ENCODE peak calls at places on chromosomes 5 and 9, in ten cellular contexts. F is right atrium auricular region; V is mesendoderm; S is CD8-positive, alpha-beta T cell; U is A549; P is uterus; G is HCT116; Z is Peyer's patch; Y is PC-9; M is tibial artery. Q is an unnamed sample. For H3K4me1, the result is how much of the 10 kb centered on the place peaks cover.

GRCh38 chr9:84315278-84315877 is 25.2 kb downstream of the SLC28A3 start:
- DNase-seq in M (peak), U (peak), S (peak), G (peak), P (peak), V (peak), Y (peak), Z (peak), F (peak), Q (no peak)

GRCh38 chr5:64690417-64691151 is at the start of gene SHISAL2B:
- DNase-seq in P (no peak), Y (no peak), M (no peak), F (no peak), S (no peak), Z (no peak), V (peak), U (peak), G (no peak), Q (no peak)

GRCh38 chr5:29263836-29264235 is 1929.7 kb upstream of the CDH6 start:
- DNase-seq in P (no peak), U (peak), G (no peak), Y (no peak), V (peak), M (no peak), Z (no peak), S (no peak), F (no peak), Q (no peak)

GRCh38 chr9:91166796-91167366 is 194.8 kb downstream of the AUH start:
- DNase-seq in V (peak), P (no peak), F (peak), S (no peak), M (no peak), Y (peak), G (no peak), U (no peak), Z (peak), Q (no peak)

GRCh38 chr9:101453776-101454570 is 18.4 kb upstream of the ALDOB start:
- DNase-seq in P (no peak), F (no peak), G (no peak), V (no peak), Z (no peak), U (no peak), S (no peak), M (no peak), Y (no peak), Q (no peak)

GRCh38 chr5:75337366-75338021 is 474 bp downstream of the HMGCR start:
- DNase-seq in Z (no peak), S (peak), G (no peak), M (peak), U (peak), P (peak), F (peak), Y (no peak), V (peak), Q (no peak)

GRCh38 chr5:14491015-14491414 is 90.6 kb upstream of the OTULINL start:
- DNase-seq in U (no peak), Y (no peak), V (no peak), S (no peak), F (no peak), M (no peak), Z (no peak), P (no peak), G (no peak), Q (no peak)

GRCh38 chr5:133761606-133762005 is 149.3 kb upstream of the FSTL4 start:
- DNase-seq in Y (no peak), V (no peak), S (no peak), G (no peak), P (no peak), U (no peak), M (no peak), F (no peak), Z (no peak), Q (no peak)

GRCh38 chr9:87585456-87585855 is 87.8 kb downstream of the DAPK1 start:
- DNase-seq in M (no peak), V (no peak), F (no peak), U (no peak), Z (peak), S (no peak), G (no peak), Y (no peak), P (no peak), Q (no peak)

GRCh38 chr5:9069650-9070049 is 476.2 kb downstream of the SEMA5A start:
- DNase-seq in M (no peak), S (no peak), Y (no peak), G (no peak), F (no peak), P (no peak), V (no peak), Z (no peak), U (no peak), Q (no peak)

GRCh38 chr5:1105350-1106265 is 6.3 kb downstream of the SLC12A7 start:
- DNase-seq in Z (peak), V (no peak), G (no peak), M (no peak), Y (no peak), S (peak), F (no peak), U (peak), P (no peak), Q (no peak)

GRCh38 chr9:95791695-95792094 is 83.8 kb upstream of the ERCC6L2 start:
- DNase-seq in V (no peak), G (no peak), P (no peak), U (no peak), Z (no peak), S (no peak), F (no peak), Y (no peak), M (no peak), Q (no peak)

GRCh38 chr5:14806452-14806851 is 65.1 kb downstream of the ANKH start:
- DNase-seq in U (no peak), S (no peak), G (no peak), M (peak), P (no peak), Z (peak), F (peak), V (no peak), Y (no peak), Q (no peak)

GRCh38 chr5:63963080-63963735 is 963 bp upstream of the HTR1A start:
- DNase-seq in Z (no peak), S (no peak), M (no peak), F (no peak), P (no peak), Y (peak), U (peak), V (peak), G (peak), Q (peak)

GRCh38 chr9:96874947-96875459 is 20.7 kb upstream of the ZNF782 start:
- DNase-seq in U (peak), F (no peak), G (peak), M (no peak), S (peak), V (no peak), P (no peak), Z (peak), Y (peak), Q (peak)

GRCh38 chr9:111634860-111635259 is 3.7 kb downstream of the DNAJC25 start:
- DNase-seq in V (no peak), S (no peak), F (no peak), G (no peak), U (no peak), P (no peak), M (no peak), Y (no peak), Z (no peak), Q (no peak)

GRCh38 chr5:95284512-95285405 is at the start of gene MCTP1:
- DNase-seq in Y (no peak), P (no peak), Z (no peak), M (no peak), G (no peak), F (no peak), U (peak), S (no peak), V (peak), Q (no peak)

GRCh38 chr5:56126487-56127179 is 106.5 kb downstream of the ANKRD55 start:
- DNase-seq in F (no peak), P (no peak), V (no peak), M (no peak), G (no peak), S (no peak), Z (no peak), Y (no peak), U (peak), Q (no peak)

GRCh38 chr9:137278061-137278912 is 761 bp downstream of the TOR4A start:
- DNase-seq in S (no peak), U (no peak), Z (peak), Y (no peak), P (no peak), G (no peak), M (no peak), F (no peak), V (no peak), Q (no peak)

GRCh38 chr5:23012842-23013241 is 159.7 kb upstream of the CDH12 start:
- DNase-seq in V (no peak), Z (no peak), S (no peak), U (no peak), Y (no peak), G (no peak), F (no peak), P (no peak), M (no peak), Q (no peak)

GRCh38 chr5:128579111-128579510 is 41.1 kb upstream of the FBN2 start:
- DNase-seq in S (no peak), U (peak), F (no peak), P (no peak), M (no peak), V (no peak), Z (no peak), Y (peak), G (no peak), Q (peak)

GRCh38 chr9:88197016-88197415 is 58.7 kb upstream of the SPATA31C2 start:
- DNase-seq in Y (peak), S (no peak), F (no peak), U (no peak), Z (no peak), G (no peak), P (peak), V (no peak), M (peak), Q (no peak)

GRCh38 chr5:122385786-122386185 is 73.7 kb downstream of the SNCAIP start:
- DNase-seq in V (no peak), G (no peak), S (no peak), P (no peak), F (no peak), Y (no peak), M (no peak), Z (no peak), U (no peak), Q (no peak)

GRCh38 chr5:157459715-157460599 is at the start of gene NIPAL4:
- DNase-seq in V (peak), Z (no peak), M (no peak), U (peak), Y (no peak), S (no peak), G (no peak), F (no peak), P (peak), Q (no peak)

GRCh38 chr9:133139246-133140173 is 18.5 kb upstream of the RALGDS start:
- DNase-seq in Z (no peak), Y (no peak), M (no peak), S (no peak), F (no peak), V (no peak), U (no peak), P (no peak), G (no peak), Q (no peak)
- H3K4me1 ChIP-seq in Z (under half), Y (under half), M (under half), S (half or more), F (under half), V (under half), U (under half), P (under half), G (under half), Q (under half)

GRCh38 chr5:97142521-97143254 is at the start of gene LIX1:
- DNase-seq in F (no peak), V (peak), S (peak), P (no peak), U (peak), Z (peak), G (no peak), Y (no peak), M (peak), Q (no peak)
- H3K4me3 ChIP-seq in F (no peak), V (peak), S (no peak), P (no peak), U (no peak), Z (no peak), G (no peak), Y (no peak), M (no peak), Q (no peak)

GRCh38 chr9:136108648-136109266 is 9.9 kb downstream of the TMEM250 start:
- DNase-seq in F (no peak), U (no peak), Z (no peak), Y (peak), M (no peak), P (no peak), S (no peak), V (no peak), G (no peak), Q (no peak)
- H3K4me1 ChIP-seq in F (under half), U (under half), Z (under half), Y (under half), M (under half), P (under half), S (half or more), V (under half), G (under half), Q (under half)

GRCh38 chr9:129131300-129132145 is 20.3 kb downstream of the PTPA start:
- DNase-seq in F (peak), U (peak), Z (peak), M (peak), S (peak), G (peak), Y (no peak), P (peak), V (peak), Q (no peak)
- H3K4me3 ChIP-seq in F (no peak), U (no peak), Z (no peak), M (no peak), S (no peak), G (no peak), Y (no peak), P (no peak), V (no peak), Q (no peak)